ENCODE peak calls at places on chromosome 21, in five cellular contexts. G, H, E, I and D are unnamed samples.

GRCh38 chr21:28142692-28143091 is 850.0 kb downstream of the LTN1 start:
- DNase-seq in G (no peak), H (no peak), E (no peak), I (no peak), D (no peak)

GRCh38 chr21:33647560-33647959 is 5.3 kb downstream of the ITSN1 start:
- DNase-seq in G (no peak), H (no peak), E (no peak), I (no peak), D (no peak)

GRCh38 chr21:40852563-40852962 is 5.6 kb upstream of the DSCAM start:
- DNase-seq in G (no peak), H (no peak), E (peak; percentile 20), I (no peak), D (peak; percentile 38)

GRCh38 chr21:15063081-15063820 is 1.5 kb downstream of the NRIP1 start:
- DNase-seq in G (no peak), H (no peak), E (no peak), I (no peak), D (no peak)

GRCh38 chr21:22399717-22400520 is 1401.7 kb downstream of the NCAM2 start:
- DNase-seq in G (no peak), H (no peak), E (no peak), I (no peak), D (no peak)

GRCh38 chr21:33230518-33231324 is 983 bp downstream of the IFNAR2 start:
- DNase-seq in G (no peak), H (peak; percentile 68), E (peak; percentile 86), I (no peak), D (peak; percentile 78)

GRCh38 chr21:26966360-26966977 is 419 bp downstream of the ADAMTS5 start:
- DNase-seq in G (peak; percentile 57), H (no peak), E (peak; percentile 50), I (no peak), D (no peak)

GRCh38 chr21:41664881-41665765 is 101.7 kb downstream of the RIPK4 start:
- DNase-seq in G (no peak), H (no peak), E (no peak), I (no peak), D (no peak)

GRCh38 chr21:42272109-42272962 is 42.9 kb downstream of the TFF3 start:
- DNase-seq in G (no peak), H (no peak), E (no peak), I (no peak), D (no peak)

GRCh38 chr21:29265690-29266479 is 32.8 kb upstream of the BACH1 start:
- DNase-seq in G (no peak), H (no peak), E (no peak), I (peak; percentile 30), D (no peak)

GRCh38 chr21:30616125-30616524 is at the start of gene KRTAP20-1:
- DNase-seq in G (no peak), H (no peak), E (no peak), I (no peak), D (no peak)

GRCh38 chr21:15063821-15064575 is 802 bp downstream of the NRIP1 start:
- DNase-seq in G (peak; percentile 72), H (peak; percentile 56), E (peak; percentile 66), I (no peak), D (peak; percentile 51)

GRCh38 chr21:31489014-31489413 is 145.0 kb upstream of the TIAM1 start:
- DNase-seq in G (no peak), H (no peak), E (no peak), I (no peak), D (no peak)

GRCh38 chr21:27371688-27372331 is 404.9 kb upstream of the ADAMTS5 start:
- DNase-seq in G (no peak), H (no peak), E (no peak), I (no peak), D (no peak)

GRCh38 chr21:34205811-34206635 is 132.6 kb downstream of the MRPS6 start:
- DNase-seq in G (no peak), H (no peak), E (no peak), I (peak; percentile 36), D (no peak)

GRCh38 chr21:42980312-42980958 is 6.1 kb downstream of the PKNOX1 start:
- DNase-seq in G (no peak), H (no peak), E (no peak), I (no peak), D (no peak)

GRCh38 chr21:20802631-20803260 is 195.5 kb upstream of the NCAM2 start:
- DNase-seq in G (no peak), H (no peak), E (no peak), I (no peak), D (no peak)

GRCh38 chr21:25188639-25189038 is 418.6 kb downstream of the MRPL39 start:
- DNase-seq in G (no peak), H (no peak), E (no peak), I (peak; percentile 88), D (no peak)

GRCh38 chr21:34186119-34186719 is 112.8 kb downstream of the MRPS6 start:
- DNase-seq in G (no peak), H (peak; percentile 50), E (no peak), I (no peak), D (no peak)

GRCh38 chr21:29601072-29601471 is 302.4 kb downstream of the BACH1 start:
- DNase-seq in G (no peak), H (no peak), E (peak; percentile 35), I (no peak), D (no peak)

GRCh38 chr21:28333455-28334108 is 659.1 kb downstream of the LTN1 start:
- DNase-seq in G (no peak), H (no peak), E (no peak), I (no peak), D (no peak)

GRCh38 chr21:26686278-26686677 is 113.2 kb upstream of the CYYR1 start:
- DNase-seq in G (no peak), H (no peak), E (peak; percentile 80), I (no peak), D (peak; percentile 22)

GRCh38 chr21:41425954-41426655 is at the start of gene MX1:
- DNase-seq in G (peak; percentile 60), H (no peak), E (peak; percentile 75), I (peak; percentile 61), D (peak; percentile 68)

GRCh38 chr21:32558131-32558530 is 27.2 kb downstream of the TCP10L start:
- DNase-seq in G (no peak), H (no peak), E (no peak), I (no peak), D (no peak)

GRCh38 chr21:28063241-28063640 is 929.4 kb downstream of the LTN1 start:
- DNase-seq in G (no peak), H (no peak), E (no peak), I (no peak), D (no peak)

GRCh38 chr21:46081862-46082637 is 15.9 kb upstream of the COL6A2 start:
- DNase-seq in G (no peak), H (no peak), E (no peak), I (no peak), D (no peak)

GRCh38 chr21:46081022-46081861 is 16.7 kb upstream of the COL6A2 start:
- DNase-seq in G (no peak), H (no peak), E (no peak), I (no peak), D (no peak)

GRCh38 chr21:46083271-46084040 is 14.5 kb upstream of the COL6A2 start:
- DNase-seq in G (no peak), H (no peak), E (no peak), I (no peak), D (no peak)

GRCh38 chr21:46084041-46084561 is 13.8 kb upstream of the COL6A2 start:
- DNase-seq in G (no peak), H (no peak), E (no peak), I (no peak), D (no peak)

GRCh38 chr21:46082638-46083270 is 15.2 kb upstream of the COL6A2 start:
- DNase-seq in G (no peak), H (no peak), E (no peak), I (no peak), D (no peak)
- TF ChIP-seq CREB1 in G (no peak), H (no peak), E (no peak), I (no peak), D (no peak)

GRCh38 chr21:35627462-35627861 is 432.9 kb downstream of the SETD4 start:
- DNase-seq in G (no peak), H (no peak), E (no peak), I (no peak), D (no peak)
- TF ChIP-seq CREB1 in G (no peak), H (no peak), E (no peak), I (no peak), D (no peak)

GRCh38 chr21:38496224-38496623 is 2.1 kb downstream of the ERG start:
- DNase-seq in G (no peak), H (no peak), E (no peak), I (no peak), D (no peak)

GRCh38 chr21:38495242-38495641 is 3.0 kb downstream of the ERG start:
- DNase-seq in G (no peak), H (no peak), E (no peak), I (no peak), D (no peak)

GRCh38 chr21:38499296-38499695 is 1.0 kb upstream of the ERG start:
- DNase-seq in G (no peak), H (no peak), E (no peak), I (no peak), D (no peak)

GRCh38 chr21:38500073-38500472 is 1.8 kb upstream of the ERG start:
- DNase-seq in G (no peak), H (no peak), E (no peak), I (no peak), D (no peak)

DNA sequence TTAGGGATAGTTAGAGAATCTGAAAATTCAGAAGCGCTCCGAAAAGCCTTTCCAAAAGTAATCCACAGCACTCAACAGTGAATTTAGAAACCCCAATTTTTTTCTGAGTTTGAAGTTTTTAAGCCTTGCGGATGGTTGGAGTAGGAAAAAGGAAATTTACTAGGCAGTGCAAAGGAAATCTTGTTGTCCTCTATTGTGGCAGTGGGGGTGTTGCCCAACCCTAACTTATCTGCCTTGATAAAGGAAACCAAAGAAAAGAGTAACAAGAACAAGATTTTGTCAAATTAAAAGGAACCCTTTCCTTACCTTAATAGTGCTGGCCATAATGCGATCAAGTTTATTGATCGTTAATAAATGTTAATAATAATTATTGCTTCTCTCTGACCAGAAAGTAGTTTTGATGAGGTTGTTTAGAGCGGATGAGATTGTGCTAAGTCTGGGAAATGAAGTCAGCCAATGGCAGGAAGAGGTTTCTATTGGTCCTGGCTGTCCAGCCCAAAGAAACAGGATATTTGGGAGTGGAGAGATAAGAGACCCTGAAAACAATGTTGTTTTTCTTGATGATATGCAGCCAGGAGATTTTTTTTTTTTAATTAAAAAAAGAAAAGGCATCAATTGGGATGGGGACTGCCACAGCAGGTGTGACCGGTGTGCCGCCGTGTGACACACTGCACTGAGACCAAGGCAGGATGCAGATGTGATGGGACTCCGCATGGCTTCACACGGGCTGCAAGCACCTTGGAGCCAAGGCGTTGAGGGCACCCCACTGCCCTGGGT is at the start of gene ERG:
- DNase-seq in G (no peak), H (no peak), E (no peak), I (no peak), D (no peak)
- TF ChIP-seq CREB1 in G (no peak), H (no peak), E (no peak), I (no peak), D (no peak)

DNA sequence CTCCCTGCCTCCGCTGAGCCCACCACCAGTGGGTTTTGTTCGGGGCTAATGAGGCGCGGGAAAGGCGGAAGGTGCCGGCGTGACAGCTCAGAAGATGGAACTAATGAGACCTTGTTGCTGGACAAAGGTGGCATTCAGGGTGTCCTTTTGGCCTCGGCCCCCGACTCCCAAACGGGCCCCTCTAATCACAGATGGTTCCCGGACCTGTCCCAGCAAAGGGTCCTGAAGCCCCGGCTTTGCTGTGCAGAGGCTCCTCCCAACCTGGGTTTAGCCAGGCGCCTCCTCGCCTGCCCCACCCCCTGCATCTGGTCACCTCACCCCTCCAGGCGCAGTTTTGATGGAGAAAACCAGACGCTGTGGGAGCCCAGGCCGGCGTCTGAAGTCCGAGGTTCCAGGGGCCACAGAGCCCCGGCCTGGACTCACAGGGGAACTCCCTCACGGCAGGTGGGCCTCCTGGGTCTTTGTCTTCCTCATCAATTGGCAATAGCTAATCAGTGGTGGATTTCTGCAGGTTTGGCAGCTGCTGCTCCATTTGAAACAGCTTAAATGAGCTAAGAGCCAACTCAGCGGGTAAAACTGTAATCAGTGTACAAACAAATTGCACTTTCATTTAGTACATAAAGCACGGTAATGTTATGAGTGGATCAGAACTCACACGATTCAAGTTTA is 44.3 kb upstream of the ADARB1 start:
- DNase-seq in G (peak; percentile 71), H (no peak), E (peak; percentile 65), I (no peak), D (peak; percentile 42)
- TF ChIP-seq CREB1 in G (no peak), H (no peak), E (no peak), I (no peak), D (no peak)